ENCODE peak calls at places on chromosomes 12 and 14, in five cellular contexts. One of them, this sample, is unnamed.

GRCh38 chr14:104110491-104111209 is 25.1 kb downstream of the ASPG start:
- DNase-seq in pancreas: no peak
- DNase-seq in CD4-positive, alpha-beta memory T cell: no peak
- DNase-seq in A549: no peak
- DNase-seq in CD8-positive, alpha-beta T cell: no peak
- DNase-seq in this sample: no peak

GRCh38 chr12:115325858-115326257 is 641.9 kb upstream of the TBX3 start:
- DNase-seq in pancreas: no peak
- DNase-seq in CD4-positive, alpha-beta memory T cell: no peak
- DNase-seq in A549: no peak
- DNase-seq in CD8-positive, alpha-beta T cell: no peak
- DNase-seq in this sample: no peak

GRCh38 chr12:112303004-112303403 is 79.2 kb downstream of the HECTD4 start:
- DNase-seq in pancreas: no peak
- DNase-seq in CD4-positive, alpha-beta memory T cell: peak
- DNase-seq in A549: peak
- DNase-seq in CD8-positive, alpha-beta T cell: peak
- DNase-seq in this sample: peak

GRCh38 chr12:6494968-6495367 is 1.1 kb downstream of the NCAPD2 start:
- DNase-seq in pancreas: no peak
- DNase-seq in CD4-positive, alpha-beta memory T cell: no peak
- DNase-seq in A549: no peak
- DNase-seq in CD8-positive, alpha-beta T cell: no peak
- DNase-seq in this sample: no peak

GRCh38 chr12:68901145-68901544 is 31.8 kb downstream of the CPM start:
- DNase-seq in pancreas: no peak
- DNase-seq in CD4-positive, alpha-beta memory T cell: no peak
- DNase-seq in A549: no peak
- DNase-seq in CD8-positive, alpha-beta T cell: no peak
- DNase-seq in this sample: no peak

GRCh38 chr12:23585156-23585781 is 364.2 kb downstream of the SOX5 start:
- DNase-seq in pancreas: no peak
- DNase-seq in CD4-positive, alpha-beta memory T cell: no peak
- DNase-seq in A549: no peak
- DNase-seq in CD8-positive, alpha-beta T cell: no peak
- DNase-seq in this sample: no peak

GRCh38 chr12:22687677-22688076 is 62.7 kb downstream of the ETNK1 start:
- DNase-seq in pancreas: no peak
- DNase-seq in CD4-positive, alpha-beta memory T cell: no peak
- DNase-seq in A549: no peak
- DNase-seq in CD8-positive, alpha-beta T cell: no peak
- DNase-seq in this sample: no peak

GRCh38 chr12:125065753-125066570 is 727 bp downstream of the AACS start:
- DNase-seq in pancreas: no peak
- DNase-seq in CD4-positive, alpha-beta memory T cell: no peak
- DNase-seq in A549: no peak
- DNase-seq in CD8-positive, alpha-beta T cell: no peak
- DNase-seq in this sample: no peak

GRCh38 chr14:54944737-54945391 is 42.2 kb upstream of the GCH1 start:
- DNase-seq in pancreas: no peak
- DNase-seq in CD4-positive, alpha-beta memory T cell: no peak
- DNase-seq in A549: no peak
- DNase-seq in CD8-positive, alpha-beta T cell: no peak
- DNase-seq in this sample: no peak

GRCh38 chr12:11600199-11600598 is 49.3 kb upstream of the ETV6 start:
- DNase-seq in pancreas: no peak
- DNase-seq in CD4-positive, alpha-beta memory T cell: no peak
- DNase-seq in A549: no peak
- DNase-seq in CD8-positive, alpha-beta T cell: no peak
- DNase-seq in this sample: no peak

GRCh38 chr14:40221428-40221827 is 789.2 kb upstream of the FBXO33 start:
- DNase-seq in pancreas: no peak
- DNase-seq in CD4-positive, alpha-beta memory T cell: no peak
- DNase-seq in A549: no peak
- DNase-seq in CD8-positive, alpha-beta T cell: no peak
- DNase-seq in this sample: no peak

GRCh38 chr14:67784244-67784823 is 32.1 kb downstream of the ZFYVE26 start:
- DNase-seq in pancreas: no peak
- DNase-seq in CD4-positive, alpha-beta memory T cell: no peak
- DNase-seq in A549: no peak
- DNase-seq in CD8-positive, alpha-beta T cell: no peak
- DNase-seq in this sample: no peak

GRCh38 chr14:92952497-92953298 is 29.7 kb downstream of the CHGA start:
- DNase-seq in pancreas: no peak
- DNase-seq in CD4-positive, alpha-beta memory T cell: no peak
- DNase-seq in A549: no peak
- DNase-seq in CD8-positive, alpha-beta T cell: no peak
- DNase-seq in this sample: no peak

GRCh38 chr14:58060898-58061297 is 91.1 kb downstream of the ARMH4 start:
- DNase-seq in pancreas: no peak
- DNase-seq in CD4-positive, alpha-beta memory T cell: no peak
- DNase-seq in A549: no peak
- DNase-seq in CD8-positive, alpha-beta T cell: no peak
- DNase-seq in this sample: no peak

GRCh38 chr14:105248368-105249174 is at the start of gene BTBD6:
- DNase-seq in pancreas: peak
- DNase-seq in CD4-positive, alpha-beta memory T cell: peak
- DNase-seq in A549: peak
- DNase-seq in CD8-positive, alpha-beta T cell: peak
- DNase-seq in this sample: peak

GRCh38 chr12:103561174-103561573 is 25.9 kb upstream of the STAB2 start:
- DNase-seq in pancreas: no peak
- DNase-seq in CD4-positive, alpha-beta memory T cell: no peak
- DNase-seq in A549: peak
- DNase-seq in CD8-positive, alpha-beta T cell: no peak
- DNase-seq in this sample: no peak

GRCh38 chr12:53120685-53121525 is 17.6 kb downstream of the SOAT2 start:
- DNase-seq in pancreas: no peak
- DNase-seq in CD4-positive, alpha-beta memory T cell: no peak
- DNase-seq in A549: no peak
- DNase-seq in CD8-positive, alpha-beta T cell: no peak
- DNase-seq in this sample: no peak

GRCh38 chr14:32576088-32576795 is 247.1 kb downstream of the AKAP6 start:
- DNase-seq in pancreas: peak
- DNase-seq in CD4-positive, alpha-beta memory T cell: peak
- DNase-seq in A549: peak
- DNase-seq in CD8-positive, alpha-beta T cell: no peak
- DNase-seq in this sample: peak

GRCh38 chr14:87489196-87489819 is 503.7 kb downstream of the GALC start:
- DNase-seq in pancreas: no peak
- DNase-seq in CD4-positive, alpha-beta memory T cell: no peak
- DNase-seq in A549: no peak
- DNase-seq in CD8-positive, alpha-beta T cell: no peak
- DNase-seq in this sample: no peak

GRCh38 chr12:58668831-58669230 is 251.5 kb downstream of the LRIG3 start:
- DNase-seq in pancreas: no peak
- DNase-seq in CD4-positive, alpha-beta memory T cell: no peak
- DNase-seq in A549: no peak
- DNase-seq in CD8-positive, alpha-beta T cell: no peak
- DNase-seq in this sample: no peak

GRCh38 chr14:20295067-20295466 is 10.7 kb downstream of the TTC5 start:
- DNase-seq in pancreas: no peak
- DNase-seq in CD4-positive, alpha-beta memory T cell: no peak
- DNase-seq in A549: no peak
- DNase-seq in CD8-positive, alpha-beta T cell: no peak
- DNase-seq in this sample: no peak

GRCh38 chr12:121933522-121934317 is 15.3 kb downstream of the CFAP251 start:
- DNase-seq in pancreas: no peak
- DNase-seq in CD4-positive, alpha-beta memory T cell: no peak
- DNase-seq in A549: no peak
- DNase-seq in CD8-positive, alpha-beta T cell: no peak
- DNase-seq in this sample: peak

GRCh38 chr12:63308701-63309100 is 157.7 kb upstream of the AVPR1A start:
- DNase-seq in pancreas: no peak
- DNase-seq in CD4-positive, alpha-beta memory T cell: no peak
- DNase-seq in A549: no peak
- DNase-seq in CD8-positive, alpha-beta T cell: no peak
- DNase-seq in this sample: no peak

GRCh38 chr14:102469261-102469660 is 40.3 kb downstream of the ANKRD9 start:
- DNase-seq in pancreas: no peak
- DNase-seq in CD4-positive, alpha-beta memory T cell: no peak
- DNase-seq in A549: no peak
- DNase-seq in CD8-positive, alpha-beta T cell: no peak
- DNase-seq in this sample: no peak

GRCh38 chr14:102474934-102475333 is 34.6 kb downstream of the ANKRD9 start:
- DNase-seq in pancreas: peak
- DNase-seq in CD4-positive, alpha-beta memory T cell: no peak
- DNase-seq in A549: no peak
- DNase-seq in CD8-positive, alpha-beta T cell: no peak
- DNase-seq in this sample: no peak

GRCh38 chr14:102471921-102472814 is 37.4 kb downstream of the ANKRD9 start:
- DNase-seq in pancreas: no peak
- DNase-seq in CD4-positive, alpha-beta memory T cell: no peak
- DNase-seq in A549: no peak
- DNase-seq in CD8-positive, alpha-beta T cell: no peak
- DNase-seq in this sample: no peak

GRCh38 chr14:102473559-102473958 is 36.0 kb downstream of the ANKRD9 start:
- DNase-seq in pancreas: no peak
- DNase-seq in CD4-positive, alpha-beta memory T cell: no peak
- DNase-seq in A549: no peak
- DNase-seq in CD8-positive, alpha-beta T cell: no peak
- DNase-seq in this sample: no peak

DNA sequence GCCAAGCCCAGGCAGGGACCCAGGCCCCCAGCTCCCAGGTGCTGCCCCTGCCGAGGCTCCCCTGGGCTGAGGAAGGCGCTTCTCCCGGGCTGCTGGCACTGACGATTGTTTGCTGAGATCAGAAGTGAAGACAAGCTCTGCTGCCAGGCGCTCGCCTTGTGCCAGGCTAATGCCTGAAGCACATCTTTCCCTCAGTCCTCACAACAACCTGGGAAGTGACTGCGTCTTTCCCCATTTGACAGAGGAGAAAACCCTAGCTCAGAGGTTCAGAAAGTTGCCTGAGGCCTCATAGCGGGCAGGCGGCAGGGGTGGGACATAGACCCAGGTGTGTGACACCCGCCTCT is 36.8 kb downstream of the ANKRD9 start:
- DNase-seq in pancreas: no peak
- DNase-seq in CD4-positive, alpha-beta memory T cell: no peak
- DNase-seq in A549: no peak
- DNase-seq in CD8-positive, alpha-beta T cell: no peak
- DNase-seq in this sample: no peak
- H3K27ac ChIP-seq in pancreas: no peak
- H3K27ac ChIP-seq in CD4-positive, alpha-beta memory T cell: no peak
- H3K27ac ChIP-seq in A549: no peak
- H3K27ac ChIP-seq in CD8-positive, alpha-beta T cell: no peak
- H3K27ac ChIP-seq in this sample: no peak

GRCh38 chr14:51625170-51625569 is 26.5 kb upstream of the FRMD6 start:
- DNase-seq in pancreas: no peak
- DNase-seq in CD4-positive, alpha-beta memory T cell: no peak
- DNase-seq in A549: no peak
- DNase-seq in CD8-positive, alpha-beta T cell: no peak
- DNase-seq in this sample: no peak

GRCh38 chr14:51626185-51626584 is 25.5 kb upstream of the FRMD6 start:
- DNase-seq in pancreas: no peak
- DNase-seq in CD4-positive, alpha-beta memory T cell: no peak
- DNase-seq in A549: no peak
- DNase-seq in CD8-positive, alpha-beta T cell: no peak
- DNase-seq in this sample: no peak

GRCh38 chr14:51628230-51628629 is 23.5 kb upstream of the FRMD6 start:
- DNase-seq in pancreas: no peak
- DNase-seq in CD4-positive, alpha-beta memory T cell: no peak
- DNase-seq in A549: no peak
- DNase-seq in CD8-positive, alpha-beta T cell: no peak
- DNase-seq in this sample: no peak

GRCh38 chr14:51627313-51627712 is 24.4 kb upstream of the FRMD6 start:
- DNase-seq in pancreas: no peak
- DNase-seq in CD4-positive, alpha-beta memory T cell: no peak
- DNase-seq in A549: no peak
- DNase-seq in CD8-positive, alpha-beta T cell: no peak
- DNase-seq in this sample: no peak

DNA sequence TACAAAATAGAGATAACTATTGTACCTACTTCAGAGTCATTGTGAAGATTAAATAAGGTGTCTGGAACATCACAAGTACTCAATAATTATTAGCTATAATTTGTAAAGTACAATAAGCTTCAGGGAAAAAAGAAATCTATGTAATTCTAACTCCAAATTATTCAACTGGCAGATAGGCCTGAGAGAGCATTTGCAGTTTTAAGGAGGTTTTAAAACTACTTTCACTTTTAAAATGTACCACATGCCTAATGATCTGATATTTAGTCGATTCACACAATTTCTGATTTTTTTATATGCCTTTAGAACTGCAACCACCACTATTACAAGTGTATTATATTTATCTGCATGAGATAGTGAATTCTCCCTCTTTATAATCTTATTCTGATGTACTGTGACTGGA is 24.9 kb upstream of the FRMD6 start:
- DNase-seq in pancreas: no peak
- DNase-seq in CD4-positive, alpha-beta memory T cell: no peak
- DNase-seq in A549: no peak
- DNase-seq in CD8-positive, alpha-beta T cell: no peak
- DNase-seq in this sample: no peak
- H3K27ac ChIP-seq in pancreas: no peak
- H3K27ac ChIP-seq in CD4-positive, alpha-beta memory T cell: no peak
- H3K27ac ChIP-seq in A549: no peak
- H3K27ac ChIP-seq in CD8-positive, alpha-beta T cell: no peak
- H3K27ac ChIP-seq in this sample: no peak

GRCh38 chr14:70741482-70741881 is 67.8 kb downstream of the MAP3K9 start:
- DNase-seq in pancreas: no peak
- DNase-seq in CD4-positive, alpha-beta memory T cell: no peak
- DNase-seq in A549: no peak
- DNase-seq in CD8-positive, alpha-beta T cell: no peak
- DNase-seq in this sample: no peak
- H3K27ac ChIP-seq in pancreas: no peak
- H3K27ac ChIP-seq in CD4-positive, alpha-beta memory T cell: no peak
- H3K27ac ChIP-seq in A549: no peak
- H3K27ac ChIP-seq in CD8-positive, alpha-beta T cell: no peak
- H3K27ac ChIP-seq in this sample: no peak

GRCh38 chr12:67366530-67367196 is 97.5 kb downstream of the CAND1 start:
- DNase-seq in pancreas: no peak
- DNase-seq in CD4-positive, alpha-beta memory T cell: no peak
- DNase-seq in A549: no peak
- DNase-seq in CD8-positive, alpha-beta T cell: no peak
- DNase-seq in this sample: no peak

GRCh38 chr12:67364228-67364627 is 95.1 kb downstream of the CAND1 start:
- DNase-seq in pancreas: no peak
- DNase-seq in CD4-positive, alpha-beta memory T cell: no peak
- DNase-seq in A549: no peak
- DNase-seq in CD8-positive, alpha-beta T cell: no peak
- DNase-seq in this sample: no peak

GRCh38 chr12:67367843-67368242 is 98.7 kb downstream of the CAND1 start:
- DNase-seq in pancreas: no peak
- DNase-seq in CD4-positive, alpha-beta memory T cell: no peak
- DNase-seq in A549: no peak
- DNase-seq in CD8-positive, alpha-beta T cell: no peak
- DNase-seq in this sample: no peak

GRCh38 chr12:67362526-67362925 is 93.4 kb downstream of the CAND1 start:
- DNase-seq in pancreas: no peak
- DNase-seq in CD4-positive, alpha-beta memory T cell: no peak
- DNase-seq in A549: peak
- DNase-seq in CD8-positive, alpha-beta T cell: no peak
- DNase-seq in this sample: no peak

DNA sequence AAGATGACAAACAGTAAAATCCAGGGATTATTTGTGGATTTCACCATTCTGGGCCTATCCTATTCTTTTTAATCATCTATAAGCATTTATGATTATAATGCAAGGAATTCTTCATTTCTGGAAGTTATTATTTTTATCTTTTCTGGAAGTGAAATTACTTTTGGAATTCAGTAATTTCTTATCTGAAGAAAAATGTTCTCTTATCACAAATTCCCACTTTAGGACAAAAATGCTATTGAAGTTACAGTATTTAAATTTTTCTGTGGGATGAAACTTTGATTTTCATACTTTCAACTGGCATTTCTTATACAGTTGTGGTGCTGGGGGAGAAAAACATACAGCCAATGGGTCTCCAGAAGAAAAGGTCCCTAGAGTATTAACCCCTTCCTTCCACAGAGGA is 96.0 kb downstream of the CAND1 start:
- DNase-seq in pancreas: no peak
- DNase-seq in CD4-positive, alpha-beta memory T cell: no peak
- DNase-seq in A549: no peak
- DNase-seq in CD8-positive, alpha-beta T cell: no peak
- DNase-seq in this sample: no peak
- H3K27ac ChIP-seq in pancreas: no peak
- H3K27ac ChIP-seq in CD4-positive, alpha-beta memory T cell: no peak
- H3K27ac ChIP-seq in A549: no peak
- H3K27ac ChIP-seq in CD8-positive, alpha-beta T cell: no peak
- H3K27ac ChIP-seq in this sample: no peak

This sample was measured in hepatocyte.